ENCODE peak calls at places on chromosomes 6 and 20, in eight cellular contexts. I, Z, P, X, K, B, N and S are unnamed samples.
A peak's percentile ranks its signal among the peaks of the same experiment; 100 is the strongest.

GRCh38 chr6:75481936-75482593 is 11.5 kb downstream of the FILIP1 start:
- DNase-seq in N (no peak), I (no peak), Z (peak; percentile 57), B (no peak), P (peak; percentile 22), X (peak; percentile 38), K (peak; percentile 63), S (no peak)

GRCh38 chr6:41965429-41966213 is 24.0 kb upstream of the CCND3 start:
- DNase-seq in X (no peak), I (no peak), B (peak; percentile 41), K (peak; percentile 11), Z (no peak), N (no peak), P (no peak), S (no peak)

GRCh38 chr6:157268396-157268795 is 54.9 kb downstream of the TMEM242 start:
- DNase-seq in P (no peak), I (no peak), K (no peak), B (no peak), N (no peak), Z (no peak), X (peak; percentile 12), S (no peak)

GRCh38 chr20:19583532-19584175 is 174.4 kb upstream of the RIN2 start:
- DNase-seq in I (peak; percentile 8), Z (peak; percentile 63), X (peak; percentile 59), B (peak; percentile 85), K (no peak), P (peak; percentile 7), N (peak; percentile 37), S (peak; percentile 68)

GRCh38 chr20:10970109-10970508 is 296.3 kb upstream of the JAG1 start:
- DNase-seq in B (no peak), P (no peak), X (no peak), Z (no peak), K (peak; percentile 60), I (no peak), N (no peak), S (no peak)

GRCh38 chr6:116218172-116218633 is 35.7 kb downstream of the TSPYL4 start:
- DNase-seq in I (no peak), X (no peak), K (no peak), Z (no peak), P (peak; percentile 43), B (no peak), N (no peak), S (no peak)

GRCh38 chr20:19453369-19453768 is 240.9 kb downstream of the SLC24A3 start:
- DNase-seq in P (no peak), Z (no peak), B (no peak), K (no peak), I (no peak), N (no peak), X (no peak), S (no peak)

GRCh38 chr20:23048283-23049200 is 930 bp downstream of the THBD start:
- DNase-seq in N (no peak), X (peak; percentile 48), I (peak; percentile 76), K (peak; percentile 8), Z (peak; percentile 24), P (no peak), B (peak; percentile 14), S (peak; percentile 69)

GRCh38 chr6:134168580-134169223 is 116.3 kb upstream of the SLC2A12 start:
- DNase-seq in X (no peak), N (no peak), P (no peak), B (no peak), K (no peak), I (no peak), Z (no peak), S (no peak)
- TF ChIP-seq CTCF in X (no peak), N (no peak), P (no peak), B (no peak), K (no peak), I (no peak), Z (no peak), S (no peak)

DNA sequence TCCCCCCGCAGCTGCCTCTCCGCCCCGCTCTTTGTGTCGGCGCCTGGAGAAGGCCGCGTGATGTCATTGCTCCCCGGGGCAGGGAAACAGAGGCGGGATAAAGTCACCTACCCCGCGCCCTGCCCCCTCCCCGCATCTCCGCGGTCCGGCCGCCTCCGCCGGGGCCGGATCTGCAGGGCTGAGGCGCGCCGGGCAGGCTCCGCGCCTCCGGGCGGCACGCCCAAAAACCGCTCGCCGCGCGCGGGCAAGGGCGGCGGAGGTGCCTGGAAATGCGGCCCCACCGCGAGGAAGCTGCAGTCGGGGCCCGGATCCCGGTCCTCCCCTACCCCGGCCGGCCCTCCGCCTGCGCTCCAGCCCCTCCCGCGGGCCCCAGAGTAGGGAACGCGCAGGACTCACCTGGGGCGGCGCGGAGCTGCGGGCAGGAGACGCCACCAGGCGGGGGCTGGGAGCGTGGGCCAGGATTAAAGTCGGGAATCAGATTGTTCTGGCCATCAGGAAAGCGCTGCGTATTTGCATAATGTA is at the start of gene FAXC:
- DNase-seq in P (no peak), Z (peak; percentile 30), X (no peak), K (peak; percentile 10), N (peak; percentile 33), I (no peak), B (peak; percentile 45), S (no peak)
- TF ChIP-seq CTCF in P (peak; percentile 31), Z (peak; percentile 23), X (no peak), K (no peak), N (no peak), I (no peak), B (peak; percentile 53), S (no peak)

GRCh38 chr20:3563113-3563512 is 92.3 kb downstream of the ATRN start:
- DNase-seq in Z (no peak), X (no peak), I (no peak), K (no peak), N (no peak), B (no peak), P (no peak), S (no peak)
- TF ChIP-seq CTCF in Z (no peak), X (no peak), I (no peak), K (no peak), N (no peak), B (no peak), P (no peak), S (no peak)

GRCh38 chr20:62728028-62728780 is 19.6 kb downstream of the NTSR1 start:
- DNase-seq in P (no peak), B (no peak), N (no peak), I (peak; percentile 84), Z (no peak), X (no peak), K (no peak), S (peak; percentile 14)
- TF ChIP-seq CTCF in P (no peak), B (no peak), N (no peak), I (no peak), Z (no peak), X (no peak), K (no peak), S (no peak)

GRCh38 chr6:90730191-90730673 is 143.4 kb upstream of the MAP3K7 start:
- DNase-seq in N (no peak), K (no peak), X (no peak), P (no peak), I (no peak), B (no peak), Z (no peak), S (no peak)
- TF ChIP-seq CTCF in N (no peak), K (no peak), X (no peak), P (no peak), I (no peak), B (no peak), Z (no peak), S (no peak)

GRCh38 chr6:44704240-44705150 is 317.0 kb downstream of the CDC5L start:
- DNase-seq in P (no peak), I (no peak), X (no peak), B (no peak), N (no peak), K (no peak), Z (no peak), S (no peak)

GRCh38 chr6:44706011-44706410 is 318.5 kb downstream of the CDC5L start:
- DNase-seq in I (no peak), N (no peak), P (no peak), B (no peak), K (no peak), X (no peak), Z (no peak), S (no peak)

GRCh38 chr6:44702292-44702691 is 314.8 kb downstream of the CDC5L start:
- DNase-seq in I (no peak), N (no peak), P (no peak), B (no peak), K (peak; percentile 55), Z (no peak), X (no peak), S (no peak)

GRCh38 chr6:44708208-44708607 is 320.7 kb downstream of the CDC5L start:
- DNase-seq in N (no peak), K (no peak), I (no peak), X (no peak), P (no peak), B (no peak), Z (no peak), S (no peak)

GRCh38 chr6:44705611-44706010 is 318.1 kb downstream of the CDC5L start:
- DNase-seq in P (no peak), X (no peak), Z (no peak), N (no peak), I (no peak), B (no peak), K (no peak), S (no peak)
- TF ChIP-seq CTCF in P (no peak), X (no peak), Z (no peak), N (no peak), I (no peak), B (no peak), K (no peak), S (no peak)

DNA sequence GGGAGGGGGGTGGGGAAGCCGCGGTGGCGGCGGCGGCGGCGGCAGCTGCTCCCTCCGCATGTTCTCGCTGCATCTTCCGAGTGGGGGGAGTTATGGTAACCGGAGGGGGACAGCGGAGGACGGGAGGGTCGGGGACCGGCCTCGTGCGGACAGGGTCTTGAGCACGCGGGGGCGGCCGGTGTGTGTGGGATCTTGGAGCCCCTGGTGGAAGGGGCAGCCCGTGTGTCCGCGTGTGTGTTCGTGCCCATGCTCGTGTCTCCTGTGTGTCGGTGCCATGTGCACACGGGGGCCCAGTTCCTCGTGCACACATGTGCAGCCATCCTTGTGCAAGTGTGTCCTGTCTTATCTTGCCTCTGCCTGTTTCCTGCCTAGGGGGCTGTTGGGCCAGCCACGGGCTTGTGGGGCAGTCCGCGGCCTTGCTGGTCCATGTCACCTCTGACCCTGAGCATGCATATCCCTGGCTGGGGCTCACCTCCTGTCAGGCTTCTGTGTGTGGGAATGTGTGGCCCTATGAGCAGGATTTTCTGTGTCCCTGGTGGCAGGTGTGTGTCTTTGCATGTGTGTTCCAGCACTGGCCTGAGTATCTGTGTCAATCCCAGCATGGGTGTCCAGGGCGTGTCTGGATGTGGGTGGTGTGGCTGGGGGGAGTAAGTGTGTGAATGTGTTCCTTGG is 8.5 kb downstream of the SYNGAP1 start:
- DNase-seq in Z (no peak), I (peak; percentile 70), P (peak; percentile 34), X (no peak), N (no peak), K (no peak), B (no peak), S (no peak)
- TF ChIP-seq CTCF in Z (peak; percentile 24), I (peak; percentile 2), P (peak; percentile 71), X (peak; percentile 30), N (peak; percentile 42), K (peak; percentile 37), B (peak; percentile 61), S (peak; percentile 30)